ENCODE peak calls at places on chromosome 12, in seven cellular contexts. F is neuronal stem cell, Z is GM12878, O is PC-3, G is vagina, P is AG04450, R is mesenchymal stem cell. M is an unnamed sample.

GRCh38 chr12:116708826-116709756 is 28.8 kb downstream of the SPRING1 start:
- DNase-seq in F (peak), Z (no peak), O (peak), G (no peak), P (no peak), R (peak), M (peak)

GRCh38 chr12:106847861-106848260 is 73.4 kb downstream of the RIC8B start:
- DNase-seq in F (no peak), Z (no peak), O (no peak), G (no peak), P (no peak), R (no peak), M (no peak)

GRCh38 chr12:42969357-42969756 is 379.8 kb upstream of the PRICKLE1 start:
- DNase-seq in F (no peak), Z (no peak), O (no peak), G (no peak), P (no peak), R (no peak), M (no peak)

GRCh38 chr12:10143205-10143604 is 13.2 kb upstream of the CLEC7A start:
- DNase-seq in F (no peak), Z (no peak), O (no peak), G (no peak), P (no peak), R (peak), M (no peak)

GRCh38 chr12:10086387-10086786 is 12.4 kb downstream of the CLEC1A start:
- DNase-seq in F (no peak), Z (no peak), O (no peak), G (no peak), P (no peak), R (no peak), M (no peak)

GRCh38 chr12:100404769-100405407 is 48.0 kb downstream of the SLC17A8 start:
- DNase-seq in F (peak), Z (peak), O (peak), G (no peak), P (no peak), R (peak), M (peak)

GRCh38 chr12:1630081-1630826 is 1.2 kb downstream of the WNT5B start:
- DNase-seq in F (no peak), Z (no peak), O (peak), G (no peak), P (no peak), R (peak), M (peak)

GRCh38 chr12:125167658-125168057 is 102.4 kb downstream of the AACS start:
- DNase-seq in F (no peak), Z (no peak), O (no peak), G (no peak), P (no peak), R (no peak), M (no peak)

GRCh38 chr12:795305-795704 is 42.9 kb downstream of the WNK1 start:
- DNase-seq in F (no peak), Z (no peak), O (no peak), G (no peak), P (no peak), R (no peak), M (no peak)

GRCh38 chr12:122159879-122160278 is 14.1 kb downstream of the IL31 start:
- DNase-seq in F (no peak), Z (no peak), O (no peak), G (no peak), P (no peak), R (no peak), M (no peak)

GRCh38 chr12:65990592-65990991 is 140.0 kb downstream of the LLPH start:
- DNase-seq in F (no peak), Z (no peak), O (no peak), G (no peak), P (no peak), R (no peak), M (no peak)

GRCh38 chr12:89348894-89349669 is 3.2 kb downstream of the DUSP6 start:
- DNase-seq in F (no peak), Z (no peak), O (no peak), G (no peak), P (no peak), R (peak), M (peak)

GRCh38 chr12:88206636-88207035 is 64.5 kb downstream of the TMTC3 start:
- DNase-seq in F (no peak), Z (no peak), O (no peak), G (no peak), P (peak), R (peak), M (no peak)

GRCh38 chr12:105864916-105865315 is 273.8 kb downstream of the NUAK1 start:
- DNase-seq in F (no peak), Z (no peak), O (no peak), G (no peak), P (no peak), R (no peak), M (no peak)

GRCh38 chr12:32603858-32604257 is 75.2 kb upstream of the DNM1L start:
- DNase-seq in F (no peak), Z (peak), O (peak), G (no peak), P (no peak), R (peak), M (peak)

GRCh38 chr12:16504200-16504599 is 101.8 kb downstream of the LMO3 start:
- DNase-seq in F (no peak), Z (no peak), O (no peak), G (no peak), P (no peak), R (no peak), M (no peak)

GRCh38 chr12:112161711-112162110 is 36.4 kb downstream of the TRAFD1 start:
- DNase-seq in F (no peak), Z (no peak), O (no peak), G (no peak), P (no peak), R (no peak), M (no peak)

GRCh38 chr12:22188431-22188830 is 142.4 kb downstream of the CMAS start:
- DNase-seq in F (no peak), Z (no peak), O (no peak), G (no peak), P (no peak), R (no peak), M (no peak)

GRCh38 chr12:11753151-11753501 is 103.7 kb downstream of the ETV6 start:
- DNase-seq in F (no peak), Z (no peak), O (no peak), G (no peak), P (no peak), R (no peak), M (no peak)

GRCh38 chr12:127640181-127640886 is 626.6 kb upstream of the TMEM132C start:
- DNase-seq in F (no peak), Z (no peak), O (no peak), G (no peak), P (no peak), R (no peak), M (peak)

GRCh38 chr12:121085113-121085841 is 46.2 kb upstream of the OASL start:
- DNase-seq in F (no peak), Z (no peak), O (no peak), G (no peak), P (no peak), R (no peak), M (no peak)

GRCh38 chr12:68222336-68222735 is 3.3 kb downstream of the IL26 start:
- DNase-seq in F (no peak), Z (no peak), O (peak), G (no peak), P (no peak), R (no peak), M (no peak)

GRCh38 chr12:47773062-47773857 is at the start of gene SLC48A1:
- DNase-seq in F (peak), Z (no peak), O (peak), G (no peak), P (no peak), R (peak), M (no peak)

GRCh38 chr12:101707131-101707782 is 9.8 kb downstream of the CHPT1 start:
- DNase-seq in F (no peak), Z (no peak), O (peak), G (no peak), P (no peak), R (peak), M (no peak)

GRCh38 chr12:62919827-62920226 is 15.1 kb downstream of the PPM1H start:
- DNase-seq in F (no peak), Z (no peak), O (peak), G (no peak), P (peak), R (no peak), M (peak)

GRCh38 chr12:104285740-104286537 is 17.6 kb upstream of the EID3 start:
- DNase-seq in F (no peak), Z (no peak), O (peak), G (no peak), P (no peak), R (no peak), M (peak)

GRCh38 chr12:121238086-121238485 is 28.2 kb downstream of the P2RX4 start:
- DNase-seq in F (no peak), Z (no peak), O (no peak), G (no peak), P (no peak), R (no peak), M (no peak)

GRCh38 chr12:106380954-106381353 is 23.4 kb downstream of the POLR3B start:
- DNase-seq in F (no peak), Z (no peak), O (no peak), G (no peak), P (no peak), R (no peak), M (no peak)

GRCh38 chr12:119061208-119061796 is 80.0 kb downstream of the SRRM4 start:
- DNase-seq in F (peak), Z (no peak), O (peak), G (no peak), P (no peak), R (peak), M (peak)

GRCh38 chr12:125689576-125690410 is 624.6 kb downstream of the AACS start:
- DNase-seq in F (no peak), Z (no peak), O (no peak), G (peak), P (no peak), R (no peak), M (no peak)

GRCh38 chr12:72063073-72063472 is 124.4 kb downstream of the TPH2 start:
- DNase-seq in F (no peak), Z (no peak), O (no peak), G (no peak), P (no peak), R (no peak), M (no peak)

GRCh38 chr12:71746983-71747611 is 7.6 kb upstream of the RAB21 start:
- DNase-seq in F (no peak), Z (peak), O (peak), G (no peak), P (peak), R (peak), M (peak)

GRCh38 chr12:27561535-27562350 is 37.7 kb downstream of the PPFIBP1 start:
- DNase-seq in F (no peak), Z (no peak), O (no peak), G (no peak), P (no peak), R (peak), M (no peak)
- H3K4me3 ChIP-seq in F (no peak), Z (no peak), O (no peak), G (no peak), P (no peak), R (no peak), M (no peak)

DNA sequence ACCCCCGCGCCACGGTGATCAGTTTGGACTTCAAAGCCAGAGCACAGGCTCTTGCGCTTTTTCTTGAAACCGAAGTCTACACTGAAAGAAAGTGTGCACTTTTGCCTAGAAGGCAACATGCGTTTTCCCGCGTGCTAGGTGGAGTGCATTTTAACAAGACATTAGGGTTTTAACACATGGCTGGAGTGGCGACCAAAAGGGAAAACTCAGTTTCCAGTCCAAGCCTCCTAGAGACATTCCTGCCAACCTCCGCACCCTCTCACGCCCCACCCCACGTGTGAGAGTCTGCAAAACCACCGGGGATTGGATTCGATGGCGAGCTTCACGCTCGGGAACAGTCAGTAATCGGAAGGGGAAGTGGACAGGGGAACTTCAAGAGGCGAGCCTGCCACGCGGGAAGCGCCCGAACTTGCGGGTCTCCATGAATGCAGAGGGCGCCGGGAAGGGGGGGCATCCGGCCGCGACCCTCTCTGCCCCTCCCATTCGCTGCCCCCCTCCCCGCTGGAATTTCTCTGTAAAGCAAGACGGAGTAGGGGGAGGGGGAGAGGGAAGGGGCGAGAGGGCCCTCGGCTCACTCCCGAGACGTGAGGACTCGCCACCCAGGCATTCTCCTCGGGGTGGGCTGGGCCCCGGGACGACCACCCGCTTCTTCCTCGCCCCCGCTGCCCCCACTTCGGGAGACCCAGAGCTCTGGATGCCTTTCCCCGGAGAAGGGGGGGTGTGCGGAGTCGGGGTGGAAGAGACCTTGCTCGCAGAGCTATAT is 2.7 kb upstream of the CCND2 start:
- DNase-seq in F (peak), Z (no peak), O (no peak), G (no peak), P (no peak), R (peak), M (no peak)
- H3K4me3 ChIP-seq in F (peak), Z (peak), O (no peak), G (peak), P (no peak), R (peak), M (peak)

GRCh38 chr12:52370906-52371608 is 3.8 kb upstream of the KRT85 start:
- DNase-seq in F (no peak), Z (no peak), O (no peak), G (no peak), P (no peak), R (no peak), M (no peak)

GRCh38 chr12:52371716-52372115 is 4.4 kb upstream of the KRT85 start:
- DNase-seq in F (no peak), Z (no peak), O (no peak), G (no peak), P (no peak), R (no peak), M (no peak)

GRCh38 chr12:52369220-52369619 is 1.9 kb upstream of the KRT85 start:
- DNase-seq in F (no peak), Z (no peak), O (no peak), G (no peak), P (no peak), R (no peak), M (no peak)

GRCh38 chr12:52369809-52370208 is 2.5 kb upstream of the KRT85 start:
- DNase-seq in F (no peak), Z (no peak), O (no peak), G (no peak), P (no peak), R (no peak), M (no peak)

DNA sequence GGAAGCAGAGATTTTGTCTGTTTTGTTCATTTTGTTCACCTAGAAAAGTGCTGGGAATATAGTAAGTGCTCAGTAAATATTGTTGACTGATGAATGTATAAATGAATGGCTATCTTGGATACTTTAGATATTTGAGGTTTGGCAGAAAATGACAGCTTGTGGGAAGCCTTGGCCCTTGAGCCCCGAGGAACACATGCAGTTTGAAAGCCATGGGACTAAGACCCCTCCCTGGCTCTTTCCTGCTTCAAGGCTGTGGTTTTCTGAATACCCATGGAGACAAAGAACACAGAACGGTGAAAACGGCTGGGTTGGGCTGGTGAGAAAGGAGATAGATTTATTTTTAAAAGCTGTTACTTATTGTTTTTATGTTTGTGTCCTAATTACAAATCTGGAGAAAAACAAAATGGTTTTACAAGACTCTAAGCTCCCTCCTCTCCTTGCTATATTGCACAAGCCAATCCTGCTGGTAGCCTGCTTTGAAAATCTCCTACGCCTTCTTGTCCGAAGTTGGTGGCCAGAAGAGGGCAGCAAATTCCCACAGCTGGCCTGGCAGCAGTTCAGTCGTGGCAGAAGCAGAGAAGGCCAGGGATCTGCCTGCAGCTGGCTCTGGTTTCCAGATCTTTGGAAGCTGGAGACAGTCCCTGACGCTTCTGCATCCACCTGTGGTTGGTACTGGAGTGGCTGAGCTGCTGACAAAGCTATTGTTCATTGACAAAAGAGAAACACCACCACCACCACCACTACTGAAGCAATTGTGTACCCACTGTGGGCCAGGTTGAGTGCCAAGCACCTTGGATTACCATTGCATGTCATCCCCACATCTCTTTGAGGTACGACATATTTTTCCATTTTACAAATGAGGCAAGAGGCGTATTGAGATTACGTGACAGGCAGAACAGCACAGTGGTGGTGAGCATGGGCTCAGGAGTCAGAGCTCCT is 5.2 kb upstream of the KRT85 start:
- DNase-seq in F (peak), Z (no peak), O (peak), G (no peak), P (peak), R (peak), M (peak)
- H3K4me3 ChIP-seq in F (no peak), Z (no peak), O (no peak), G (no peak), P (no peak), R (no peak), M (no peak)

GRCh38 chr12:131116437-131117117 is 162.9 kb downstream of the ADGRD1 start:
- DNase-seq in F (no peak), Z (no peak), O (peak), G (no peak), P (no peak), R (no peak), M (no peak)
- H3K4me3 ChIP-seq in F (no peak), Z (no peak), O (no peak), G (no peak), P (no peak), R (no peak), M (no peak)

DNA sequence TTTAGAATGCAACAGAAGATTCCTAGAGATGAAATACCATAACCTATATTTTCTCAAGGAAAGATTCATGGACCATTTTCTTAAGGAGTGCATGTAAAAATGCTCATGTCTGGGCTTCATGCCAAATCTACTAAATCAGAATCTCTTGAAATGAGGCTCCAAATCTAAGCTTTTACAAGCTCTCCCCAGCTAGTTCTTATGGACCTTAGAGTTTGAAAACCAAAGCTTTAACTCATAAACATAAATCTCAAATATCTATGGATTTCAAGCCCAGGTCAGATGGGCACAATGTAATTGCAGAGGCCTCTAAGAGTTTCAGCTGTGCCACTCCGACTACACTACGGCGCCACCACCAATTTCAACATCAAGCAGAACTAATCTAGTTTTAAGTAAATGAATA is 117.3 kb upstream of the CAND1 start:
- DNase-seq in F (no peak), Z (no peak), O (no peak), G (no peak), P (no peak), R (no peak), M (no peak)
- H3K4me3 ChIP-seq in F (no peak), Z (no peak), O (no peak), G (no peak), P (no peak), R (no peak), M (no peak)

GRCh38 chr12:31586703-31587102 is 4.2 kb downstream of the DENND5B start:
- DNase-seq in F (no peak), Z (peak), O (no peak), G (no peak), P (no peak), R (no peak), M (no peak)

GRCh38 chr12:31589896-31590729 is 823 bp downstream of the DENND5B start:
- DNase-seq in F (peak), Z (no peak), O (peak), G (no peak), P (no peak), R (peak), M (peak)

GRCh38 chr12:31590730-31591307 is at the start of gene DENND5B:
- DNase-seq in F (peak), Z (no peak), O (peak), G (no peak), P (no peak), R (peak), M (peak)

GRCh38 chr12:31589582-31589895 is 1.4 kb downstream of the DENND5B start:
- DNase-seq in F (no peak), Z (no peak), O (no peak), G (no peak), P (no peak), R (no peak), M (no peak)

DNA sequence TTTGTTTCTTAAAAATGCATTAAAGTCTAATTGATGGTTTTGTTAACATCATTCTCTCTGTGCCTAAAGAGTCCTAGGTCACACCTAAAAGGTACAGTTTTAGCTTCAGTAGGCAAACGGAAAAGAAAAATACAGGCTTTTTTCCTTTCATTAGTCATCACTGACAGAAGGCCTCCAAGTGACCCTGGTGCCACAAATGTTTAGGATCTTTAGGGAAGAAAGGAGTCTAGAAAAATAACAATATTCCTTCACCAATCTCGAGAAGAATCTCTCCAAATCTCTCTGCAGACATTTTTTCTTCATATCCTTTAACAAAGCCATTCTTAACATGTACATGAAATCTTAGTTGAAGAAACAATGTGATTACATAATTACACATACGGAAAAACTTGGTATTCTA is 2.0 kb downstream of the DENND5B start:
- DNase-seq in F (no peak), Z (no peak), O (peak), G (no peak), P (no peak), R (peak), M (peak)
- H3K4me3 ChIP-seq in F (peak), Z (peak), O (peak), G (peak), P (peak), R (no peak), M (peak)

DNA sequence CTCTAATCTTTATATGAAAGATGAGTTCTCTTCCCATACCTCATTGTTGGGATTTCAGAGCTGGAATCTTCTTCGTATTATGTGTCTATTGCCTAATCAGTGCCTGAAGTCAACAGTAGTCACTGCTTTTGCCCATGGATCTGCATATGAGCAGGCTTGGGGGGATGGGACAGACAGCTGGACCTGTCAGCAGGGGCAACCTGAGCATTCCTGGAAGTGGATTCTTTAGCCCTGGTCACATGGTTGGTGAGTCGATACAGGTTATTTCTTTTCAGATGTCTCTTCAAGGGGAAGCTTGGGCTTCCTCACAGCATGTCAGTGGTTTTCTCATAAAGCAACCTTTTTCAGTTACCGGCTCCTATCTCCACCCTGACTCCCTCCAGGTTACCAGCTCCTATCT is 97.3 kb upstream of the RBM19 start:
- DNase-seq in F (no peak), Z (no peak), O (no peak), G (no peak), P (no peak), R (no peak), M (no peak)
- H3K4me3 ChIP-seq in F (no peak), Z (no peak), O (no peak), G (no peak), P (no peak), R (no peak), M (no peak)

GRCh38 chr12:14880890-14881453 is 4.7 kb downstream of the MGP start:
- DNase-seq in F (no peak), Z (no peak), O (no peak), G (no peak), P (no peak), R (no peak), M (no peak)
- H3K4me3 ChIP-seq in F (no peak), Z (no peak), O (no peak), G (no peak), P (no peak), R (no peak), M (no peak)